ENCODE peak calls at places on chromosomes 16 and 17, in nine cellular contexts. Q is lung microvascular endothelial cell, D is non-pigmented ciliary epithelial cell, Z is psoas muscle, C is frontal cortex, N is activated T-cell treated with anti-CD3 and anti-CD28 coated beads for 24 hours, K is SHP77, I is A549, P is fibroblast of lung. S is an unnamed sample.

GRCh38 chr17:79132271-79133064 is 57.8 kb downstream of the ENGASE start:
- DNase-seq in D (no peak), C (no peak), Z (no peak), P (no peak), Q (no peak), N (no peak), I (no peak), K (no peak), S (no peak)

GRCh38 chr16:46830417-46830901 is 521 bp downstream of the C16orf87 start:
- DNase-seq in D (no peak), K (no peak), I (no peak), N (peak), C (peak), Q (peak), P (peak), Z (peak), S (no peak)

GRCh38 chr17:48137658-48138057 is 30.1 kb downstream of the SNX11 start:
- DNase-seq in P (no peak), Q (no peak), I (no peak), Z (no peak), K (no peak), N (no peak), D (no peak), C (no peak), S (no peak)

GRCh38 chr17:28828294-28829040 is 14.1 kb downstream of the FAM222B start:
- DNase-seq in C (no peak), K (no peak), Q (no peak), P (peak), I (no peak), D (no peak), N (no peak), Z (no peak), S (no peak)

GRCh38 chr17:332558-333322 is 19.9 kb downstream of the RPH3AL start:
- DNase-seq in K (no peak), P (peak), N (no peak), Z (peak), C (no peak), I (no peak), Q (no peak), D (peak), S (no peak)

GRCh38 chr16:49856741-49857330 is 924 bp upstream of the ZNF423 start:
- DNase-seq in D (peak), N (no peak), C (peak), I (peak), P (peak), Q (peak), K (no peak), Z (peak), S (peak)

GRCh38 chr17:8223356-8224063 is 13.1 kb upstream of the AURKB start:
- DNase-seq in I (peak), Q (peak), Z (peak), K (peak), P (peak), N (peak), C (no peak), D (no peak), S (peak)

GRCh38 chr16:17416461-17417221 is 54.1 kb downstream of the XYLT1 start:
- DNase-seq in I (no peak), C (no peak), Q (no peak), K (no peak), N (peak), P (peak), Z (no peak), D (no peak), S (no peak)

GRCh38 chr17:73710095-73710592 is 65.9 kb upstream of the SDK2 start:
- DNase-seq in Q (peak), C (peak), D (no peak), K (peak), I (peak), Z (no peak), N (peak), P (peak), S (peak)

GRCh38 chr17:44842748-44843147 is 4.9 kb upstream of the HIGD1B start:
- DNase-seq in P (no peak), N (no peak), Q (no peak), D (no peak), K (no peak), C (no peak), Z (no peak), I (no peak), S (no peak)

GRCh38 chr17:46089389-46089965 is 90.4 kb downstream of the STH start:
- DNase-seq in K (no peak), N (no peak), P (no peak), I (no peak), Q (no peak), C (no peak), Z (no peak), D (no peak), S (no peak)

GRCh38 chr16:29663829-29664132 is 734 bp downstream of the SPN start:
- DNase-seq in P (no peak), K (no peak), C (no peak), Z (no peak), I (no peak), N (no peak), D (no peak), Q (no peak), S (no peak)

GRCh38 chr16:985237-985636 is 3.7 kb downstream of the SOX8 start:
- DNase-seq in N (no peak), Z (no peak), I (no peak), Q (no peak), C (no peak), P (no peak), D (no peak), K (no peak), S (no peak)

GRCh38 chr17:76384987-76385891 is 830 bp downstream of the SPHK1 start:
- DNase-seq in K (no peak), I (peak), C (peak), P (peak), Z (peak), N (peak), Q (peak), D (no peak), S (peak)

GRCh38 chr17:42133461-42134041 is 10.9 kb downstream of the HSPB9 start:
- DNase-seq in N (no peak), C (no peak), Z (no peak), P (no peak), D (no peak), K (peak), Q (no peak), I (no peak), S (no peak)

GRCh38 chr17:42050360-42051012 is at the start of gene C17orf113:
- DNase-seq in Z (peak), I (peak), K (peak), C (peak), D (no peak), P (peak), Q (peak), N (peak), S (peak)

GRCh38 chr17:57400648-57401047 is 144.3 kb downstream of the MSI2 start:
- DNase-seq in C (no peak), P (peak), Z (no peak), D (no peak), K (no peak), Q (no peak), N (no peak), I (no peak), S (no peak)

GRCh38 chr17:68184141-68184571 is 63.7 kb upstream of the AMZ2 start:
- DNase-seq in D (no peak), N (no peak), C (no peak), I (no peak), Q (no peak), Z (no peak), K (no peak), P (peak), S (no peak)

GRCh38 chr17:35731239-35731931 is at the start of gene RASL10B:
- DNase-seq in I (no peak), P (peak), Q (peak), N (peak), K (peak), C (peak), D (no peak), Z (peak), S (peak)

GRCh38 chr17:31508310-31509094 is 117.0 kb downstream of the RAB11FIP4 start:
- DNase-seq in K (no peak), D (no peak), I (peak), Q (no peak), C (no peak), N (peak), Z (peak), P (no peak), S (peak)

GRCh38 chr16:10036951-10037350 is 145.3 kb downstream of the GRIN2A start:
- DNase-seq in P (no peak), I (no peak), Z (no peak), D (no peak), K (no peak), N (no peak), Q (no peak), C (no peak), S (no peak)

GRCh38 chr17:76541739-76542450 is 2.1 kb downstream of the PRCD start:
- DNase-seq in K (no peak), C (no peak), N (no peak), Z (no peak), Q (no peak), D (no peak), I (no peak), P (no peak), S (no peak)

GRCh38 chr16:74682556-74682955 is 15.9 kb upstream of the RFWD3 start:
- DNase-seq in I (no peak), Q (no peak), N (no peak), C (no peak), D (no peak), Z (no peak), K (no peak), P (no peak), S (no peak)

GRCh38 chr17:70041575-70041974 is 33.5 kb upstream of the KCNJ16 start:
- DNase-seq in Z (no peak), P (no peak), D (no peak), C (no peak), Q (no peak), K (no peak), N (no peak), I (no peak), S (no peak)

GRCh38 chr17:47862621-47863440 is 11.9 kb upstream of the SP6 start:
- DNase-seq in D (peak), I (peak), P (peak), N (no peak), K (no peak), Z (no peak), C (no peak), Q (no peak), S (no peak)

GRCh38 chr16:73202176-73202729 is 154.3 kb upstream of the ZFHX3 start:
- DNase-seq in Q (no peak), K (no peak), P (peak), N (no peak), Z (peak), I (no peak), C (no peak), D (peak), S (peak)

GRCh38 chr16:66740533-66740932 is 10.9 kb downstream of the DYNC1LI2 start:
- DNase-seq in N (no peak), Q (no peak), C (no peak), I (no peak), Z (no peak), D (no peak), P (peak), K (no peak), S (no peak)

S was measured in HepG2.